ENCODE peak calls at places on chromosomes 3 and 15, in ten cellular contexts. G, A, M, N, Z, D, V, L, E and B are unnamed samples.

GRCh38 chr15:28981921-28982320 is 96.1 kb downstream of the APBA2 start:
- DNase-seq in V (no peak), G (no peak), N (no peak), D (no peak), L (no peak), E (no peak), A (no peak), M (no peak), Z (no peak), B (no peak)

GRCh38 chr3:73602171-73602570 is 22.6 kb downstream of the PDZRN3 start:
- DNase-seq in N (no peak), M (peak; percentile 76), D (no peak), G (no peak), V (no peak), A (no peak), L (no peak), E (no peak), Z (no peak), B (no peak)

GRCh38 chr3:184334470-184335158 is 2.8 kb upstream of the FAM131A start:
- DNase-seq in G (no peak), Z (no peak), N (no peak), M (peak; percentile 83), D (no peak), A (no peak), E (peak; percentile 48), L (peak; percentile 65), V (peak; percentile 74), B (no peak)

GRCh38 chr15:26773485-26773877 is 615 bp upstream of the GABRB3 start:
- DNase-seq in N (peak; percentile 13), M (no peak), A (no peak), D (no peak), V (no peak), L (peak; percentile 47), G (no peak), Z (no peak), E (peak; percentile 19), B (no peak)

GRCh38 chr3:67302419-67302979 is 304.4 kb downstream of the KBTBD8 start:
- DNase-seq in D (no peak), M (no peak), N (no peak), E (no peak), A (no peak), L (no peak), Z (no peak), V (no peak), G (no peak), B (no peak)

GRCh38 chr3:45682311-45682710 is 6.9 kb upstream of the SACM1L start:
- DNase-seq in M (no peak), N (no peak), A (no peak), Z (no peak), V (peak; percentile 60), E (no peak), D (no peak), G (no peak), L (no peak), B (no peak)

GRCh38 chr15:61621146-61621545 is 392.0 kb upstream of the RORA start:
- DNase-seq in D (peak; percentile 32), V (peak; percentile 60), Z (peak; percentile 30), A (no peak), M (no peak), G (peak; percentile 36), L (peak; percentile 56), N (peak; percentile 20), E (peak; percentile 26), B (no peak)

GRCh38 chr15:37978231-37978630 is 43.8 kb downstream of the TMCO5A start:
- DNase-seq in N (no peak), D (no peak), E (no peak), V (no peak), Z (no peak), A (no peak), M (no peak), G (no peak), L (no peak), B (no peak)

GRCh38 chr3:195179782-195180489 is 91.0 kb downstream of the XXYLT1 start:
- DNase-seq in D (no peak), E (no peak), M (no peak), L (peak; percentile 65), A (no peak), V (no peak), Z (no peak), G (peak; percentile 69), N (no peak), B (no peak)

GRCh38 chr3:189167027-189167766 is 4.6 kb upstream of the TPRG1 start:
- DNase-seq in M (no peak), E (peak; percentile 14), V (no peak), D (no peak), A (no peak), N (no peak), L (no peak), Z (peak; percentile 94), G (no peak), B (no peak)

GRCh38 chr3:11651900-11652299 is 8.2 kb upstream of the VGLL4 start:
- DNase-seq in N (no peak), E (no peak), Z (peak; percentile 20), V (no peak), D (no peak), M (peak; percentile 58), A (no peak), L (no peak), G (peak; percentile 62), B (no peak)

GRCh38 chr3:187139126-187139894 is at the start of gene RPL39L:
- DNase-seq in D (peak; percentile 59), Z (peak; percentile 92), L (peak; percentile 94), G (peak; percentile 95), A (peak; percentile 37), M (peak; percentile 86), N (peak; percentile 58), E (peak; percentile 87), V (peak; percentile 83), B (peak; percentile 36)

DNA sequence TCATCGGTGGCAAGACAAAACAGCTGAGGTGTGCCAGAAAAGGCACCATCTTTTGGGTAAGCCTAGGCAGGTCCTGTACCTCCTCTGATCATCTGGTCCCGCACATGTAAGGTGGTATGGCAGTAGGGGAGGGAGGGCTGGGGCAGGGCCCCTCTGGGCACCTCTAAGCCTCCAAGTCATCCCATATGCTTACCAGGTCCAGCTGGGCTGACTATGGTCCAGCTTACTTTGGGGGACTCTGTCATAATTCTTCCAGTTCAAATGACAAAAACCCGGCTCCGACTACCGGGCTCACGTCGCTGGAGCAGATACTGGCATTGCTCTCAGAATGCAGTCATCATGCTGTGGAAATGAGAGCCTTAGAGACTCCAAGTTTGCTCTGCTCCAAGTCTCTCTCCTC is 1.9 kb upstream of the RAB6B start:
- DNase-seq in E (no peak), N (no peak), G (no peak), Z (no peak), A (no peak), L (no peak), M (no peak), V (no peak), D (no peak), B (no peak)
- H3K27ac ChIP-seq in E (no peak overlapping the region), N (no peak overlapping the region), G (no peak overlapping the region), Z (no peak overlapping the region), A (no peak overlapping the region), L (no peak overlapping the region), M (no peak overlapping the region), V (no peak overlapping the region), D (no peak overlapping the region), B (no peak overlapping the region)

DNA sequence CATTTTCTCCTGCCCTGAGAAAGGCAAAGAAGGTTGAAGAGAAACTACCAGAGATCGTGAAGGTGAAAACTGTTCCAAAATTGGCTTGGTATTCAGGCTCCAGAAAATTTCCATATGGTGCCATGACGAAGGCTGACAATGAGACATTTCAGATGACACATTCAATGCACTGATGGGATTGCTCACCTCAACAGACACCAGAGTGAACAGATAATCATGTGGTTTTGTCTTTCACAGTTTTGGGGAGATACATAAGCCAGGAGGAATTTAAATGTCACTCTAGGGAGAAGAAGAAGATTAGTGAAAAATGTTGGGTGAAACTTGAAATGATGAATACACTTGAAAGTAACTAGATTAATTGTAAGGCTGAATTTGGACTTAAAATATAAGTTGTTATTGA is 339.7 kb upstream of the EPHA3 start:
- DNase-seq in L (no peak), G (no peak), A (no peak), N (no peak), E (no peak), Z (no peak), V (no peak), D (no peak), M (no peak), B (no peak)
- H3K27ac ChIP-seq in L (no peak overlapping the region), G (no peak overlapping the region), A (no peak overlapping the region), N (no peak overlapping the region), E (no peak overlapping the region), Z (no peak overlapping the region), V (no peak overlapping the region), D (no peak overlapping the region), M (no peak overlapping the region), B (no peak overlapping the region)

GRCh38 chr15:43126358-43126757 is 7.0 kb upstream of the TMEM62 start:
- DNase-seq in L (no peak), N (no peak), D (no peak), E (no peak), A (no peak), V (no peak), M (no peak), G (no peak), Z (no peak), B (no peak)

GRCh38 chr15:43127752-43128151 is 5.6 kb upstream of the TMEM62 start:
- DNase-seq in N (no peak), E (no peak), D (no peak), M (no peak), V (no peak), Z (no peak), L (no peak), G (peak; percentile 97), A (no peak), B (no peak)

GRCh38 chr15:43121863-43122262 is 11.5 kb upstream of the TMEM62 start:
- DNase-seq in G (no peak), L (no peak), Z (no peak), E (no peak), A (no peak), N (no peak), M (no peak), V (no peak), D (no peak), B (no peak)

DNA sequence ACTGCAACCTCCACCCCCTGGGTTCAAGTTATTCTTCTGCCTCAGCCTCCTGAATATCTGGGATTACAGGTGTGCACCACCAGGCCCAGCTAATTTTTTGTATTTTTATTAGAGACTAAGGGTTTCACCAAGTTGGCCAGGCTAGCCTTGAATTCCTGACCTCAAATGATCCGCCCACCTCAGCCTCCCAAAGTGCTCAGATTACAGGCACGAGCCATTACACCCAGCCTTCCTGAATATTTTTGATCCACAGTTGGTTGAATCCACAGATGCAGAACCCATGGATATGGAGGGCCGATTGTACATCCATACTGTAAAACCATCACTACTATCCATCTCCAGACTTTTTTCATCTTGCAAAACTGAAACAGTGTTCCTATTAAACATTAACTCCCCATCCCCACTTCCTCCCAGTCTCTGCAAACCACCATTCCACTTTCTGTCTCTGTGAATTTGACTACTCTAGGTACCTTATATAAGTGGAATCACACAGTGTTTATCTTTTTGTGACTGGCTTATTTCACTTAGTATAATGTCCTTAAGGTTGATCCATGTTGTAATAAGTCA is 8.2 kb upstream of the TMEM62 start:
- DNase-seq in A (no peak), E (no peak), M (no peak), D (no peak), L (no peak), Z (no peak), G (no peak), V (no peak), N (no peak), B (no peak)
- H3K27ac ChIP-seq in A (no peak overlapping the region), E (no peak overlapping the region), M (peak overlapping the region; percentile 53), D (no peak overlapping the region), L (no peak overlapping the region), Z (no peak overlapping the region), G (no peak overlapping the region), V (no peak overlapping the region), N (no peak overlapping the region), B (no peak overlapping the region)

GRCh38 chr3:149390772-149391212 is 13.3 kb upstream of the TM4SF1 start:
- DNase-seq in M (no peak), A (no peak), Z (peak; percentile 42), D (no peak), G (no peak), V (no peak), N (no peak), L (no peak), E (peak; percentile 61), B (no peak)
- H3K27ac ChIP-seq in M (no peak overlapping the region), A (no peak overlapping the region), Z (peak overlapping the region; percentile 53), D (peak overlapping the region; percentile 96), G (no peak overlapping the region), V (no peak overlapping the region), N (no peak overlapping the region), L (no peak overlapping the region), E (peak overlapping the region; percentile 75), B (peak overlapping the region; percentile 67)